ENCODE peak calls at places on chromosomes 7 and 10, in six cellular contexts. H, V, S, C, E and N are unnamed samples.

GRCh38 chr10:78802866-78803265 is 265.9 kb upstream of the ZMIZ1 start:
- DNase-seq in C (no peak), E (no peak), H (peak), V (no peak), S (no peak), N (peak)

GRCh38 chr10:113519616-113520015 is 33.2 kb upstream of the HABP2 start:
- DNase-seq in C (no peak), E (peak), V (peak), S (no peak), H (no peak), N (no peak)

GRCh38 chr10:78041170-78042057 is 7.8 kb downstream of the RPS24 start:
- DNase-seq in C (no peak), S (no peak), H (no peak), V (no peak), E (no peak), N (no peak)

GRCh38 chr7:41732279-41733062 is 29.6 kb upstream of the INHBA start:
- DNase-seq in C (no peak), E (no peak), S (no peak), H (peak), V (no peak), N (no peak)

GRCh38 chr7:85776691-85777363 is 590.0 kb upstream of the SEMA3D start:
- DNase-seq in S (no peak), V (no peak), E (no peak), C (no peak), H (no peak), N (no peak)

GRCh38 chr7:130877236-130877635 is 143.2 kb upstream of the KLF14 start:
- DNase-seq in H (peak), V (no peak), S (no peak), E (no peak), C (no peak), N (no peak)

GRCh38 chr10:132353456-132354355 is 21.7 kb downstream of the LRRC27 start:
- DNase-seq in C (peak), S (no peak), E (no peak), V (no peak), H (no peak), N (no peak)

GRCh38 chr7:24939406-24939805 is 40.6 kb downstream of the OSBPL3 start:
- DNase-seq in H (no peak), V (no peak), C (no peak), E (no peak), S (no peak), N (no peak)

GRCh38 chr7:80708007-80708594 is 69.7 kb downstream of the CD36 start:
- DNase-seq in V (no peak), E (no peak), C (no peak), H (no peak), S (no peak), N (no peak)

GRCh38 chr10:227014-227413 is 91.8 kb downstream of the ZMYND11 start:
- DNase-seq in V (no peak), C (no peak), E (no peak), S (no peak), H (peak), N (no peak)

GRCh38 chr10:119319920-119320258 is 112.5 kb downstream of the GRK5 start:
- DNase-seq in E (no peak), S (no peak), V (no peak), H (no peak), C (no peak), N (no peak)

GRCh38 chr7:130070900-130071622 is 727 bp downstream of the KLHDC10 start:
- DNase-seq in H (no peak), V (no peak), E (no peak), S (no peak), C (no peak), N (peak)

GRCh38 chr10:11298116-11298515 is 280.4 kb downstream of the CELF2 start:
- DNase-seq in C (no peak), S (no peak), H (no peak), V (no peak), E (no peak), N (no peak)

GRCh38 chr7:118855290-118855689 is 630.8 kb downstream of the ANKRD7 start:
- DNase-seq in C (no peak), S (no peak), H (no peak), V (no peak), E (no peak), N (no peak)

GRCh38 chr7:103636153-103636552 is 190.1 kb upstream of the SLC26A5 start:
- DNase-seq in C (no peak), H (peak), E (no peak), S (peak), V (no peak), N (peak)

GRCh38 chr10:83089335-83089734 is 1050.0 kb upstream of the GHITM start:
- DNase-seq in H (no peak), S (no peak), V (no peak), E (no peak), C (no peak), N (no peak)

GRCh38 chr7:143418681-143419458 is 10.2 kb upstream of the EPHA1 start:
- DNase-seq in V (no peak), S (no peak), E (no peak), H (no peak), C (no peak), N (no peak)

GRCh38 chr7:151785681-151785965 is 91.3 kb downstream of the PRKAG2 start:
- DNase-seq in V (no peak), C (no peak), H (no peak), S (no peak), E (no peak), N (no peak)

GRCh38 chr10:124066744-124067714 is 26.4 kb downstream of the CHST15 start:
- DNase-seq in H (no peak), S (peak), E (no peak), C (peak), V (peak), N (no peak)

GRCh38 chr7:107622937-107623336 is 37.7 kb upstream of the SLC26A4 start:
- DNase-seq in H (no peak), S (no peak), V (no peak), E (no peak), C (no peak), N (no peak)

GRCh38 chr10:84352251-84352842 is 24.0 kb downstream of the CCSER2 start:
- DNase-seq in H (peak), V (peak), C (peak), E (peak), S (peak), N (peak)

GRCh38 chr7:84218681-84219080 is 24.1 kb upstream of the SEMA3A start:
- DNase-seq in V (no peak), E (no peak), S (no peak), H (peak), C (no peak), N (peak)

GRCh38 chr7:139230078-139230477 is 959 bp upstream of the UBN2 start:
- DNase-seq in C (no peak), H (no peak), S (no peak), E (no peak), V (no peak), N (no peak)

GRCh38 chr10:87695074-87695473 is 35.4 kb downstream of the PAPSS2 start:
- DNase-seq in H (no peak), V (no peak), C (no peak), E (no peak), S (no peak), N (no peak)

GRCh38 chr10:66162560-66163143 is 763.2 kb upstream of the LRRTM3 start:
- DNase-seq in S (no peak), C (no peak), V (no peak), E (no peak), H (no peak), N (no peak)

GRCh38 chr7:159118220-159118595 is 26.5 kb downstream of the VIPR2 start:
- DNase-seq in E (no peak), C (no peak), V (no peak), H (no peak), S (no peak), N (no peak)
- H4K91ac ChIP-seq in E (no peak), C (no peak), V (no peak), H (no peak), S (no peak), N (no peak)

GRCh38 chr7:144508702-144509101 is 105.2 kb upstream of the NOBOX start:
- DNase-seq in H (no peak), V (no peak), S (no peak), C (no peak), E (no peak), N (no peak)
- H4K8ac ChIP-seq in H (no peak), V (no peak), S (no peak), C (no peak), E (no peak), N (no peak)

GRCh38 chr7:1097120-1097504 is 9.2 kb downstream of the GPER1 start:
- DNase-seq in C (no peak), E (no peak), S (no peak), V (no peak), H (no peak), N (no peak)
- H4K91ac ChIP-seq in C (no peak), E (no peak), S (no peak), V (no peak), H (no peak), N (no peak)

GRCh38 chr10:34815174-34816066 is at the start of gene PARD3:
- DNase-seq in E (peak), C (peak), S (peak), V (peak), H (peak), N (peak)
- H4K8ac ChIP-seq in E (peak), C (no peak), S (no peak), V (peak), H (peak), N (peak)

GRCh38 chr10:122688293-122688989 is 11.2 kb downstream of the C10orf120 start:
- DNase-seq in S (no peak), V (no peak), E (no peak), H (no peak), C (no peak), N (no peak)
- H4K91ac ChIP-seq in S (no peak), V (no peak), E (no peak), H (no peak), C (no peak), N (no peak)

DNA sequence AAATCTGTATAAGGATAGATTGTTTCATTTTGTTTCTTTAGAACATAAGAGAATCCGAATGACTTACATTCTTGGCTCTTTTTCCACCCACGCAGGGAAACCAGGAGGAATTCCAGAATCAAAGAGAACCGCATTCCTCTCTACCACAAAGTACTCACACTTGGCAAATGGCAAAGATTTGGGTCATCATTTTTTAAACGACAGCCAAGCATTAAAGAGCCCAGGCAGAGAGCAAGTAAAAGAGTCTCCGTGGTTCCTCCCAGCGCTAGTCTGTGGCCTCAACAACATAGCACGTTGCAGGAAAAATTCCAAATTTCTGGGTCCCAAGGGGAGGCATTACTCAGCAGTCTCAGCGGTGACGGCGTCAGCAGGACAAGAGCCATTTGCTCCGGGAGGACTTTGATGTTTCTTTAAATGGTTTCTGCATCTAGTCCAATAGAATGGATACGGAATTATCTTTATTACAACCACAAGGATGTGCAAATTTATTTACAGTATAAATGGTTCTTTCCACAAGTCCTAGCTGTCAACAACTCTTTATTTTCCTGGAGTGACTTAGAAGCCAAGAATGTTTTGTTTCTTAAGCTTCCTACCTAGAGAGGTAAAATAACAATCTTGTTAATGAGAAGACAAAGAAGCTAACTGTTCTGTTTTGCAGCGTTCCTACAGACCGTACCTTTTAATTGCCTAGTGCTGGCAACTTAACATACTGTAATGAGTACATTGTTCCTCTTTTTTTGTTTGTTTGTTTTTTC is 232.5 kb downstream of the SKIDA1 start:
- DNase-seq in S (peak), H (peak), C (peak), V (peak), E (peak), N (peak)
- H4K8ac ChIP-seq in S (no peak), H (peak), C (no peak), V (peak), E (peak), N (no peak)